ENCODE peak calls at places on chromosomes 2 and 18, in nine cellular contexts. P is stomach, L is AG04450, R is psoas muscle, J is hepatocyte, N is SJSA1, M is tibial nerve, Y is mesendoderm, W is dorsolateral prefrontal cortex. U is an unnamed sample.
A peak's percentile ranks its signal among the peaks of the same experiment; 100 is the strongest.

GRCh38 chr2:105576050-105576439 is 168.7 kb upstream of the NCK2 start:
- DNase-seq in P (no peak), L (no peak), R (no peak), J (no peak), N (no peak), M (no peak), Y (no peak), W (no peak), U (no peak)

GRCh38 chr2:50674876-50675275 is 357.1 kb downstream of the NRXN1 start:
- DNase-seq in P (no peak), L (no peak), R (no peak), J (no peak), N (no peak), M (no peak), Y (peak; percentile 59), W (no peak), U (no peak)

GRCh38 chr18:46250084-46250811 is 146.1 kb downstream of the HAUS1 start:
- DNase-seq in P (peak; percentile 53), L (peak; percentile 65), R (no peak), J (peak; percentile 75), N (peak; percentile 60), M (peak; percentile 7), Y (peak; percentile 60), W (no peak), U (no peak)

GRCh38 chr2:95289251-95289650 is 7.9 kb upstream of the KCNIP3 start:
- DNase-seq in P (no peak), L (no peak), R (no peak), J (no peak), N (no peak), M (no peak), Y (peak; percentile 37), W (no peak), U (no peak)

GRCh38 chr2:47654790-47655562 is 128.0 kb upstream of the MSH6 start:
- DNase-seq in P (no peak), L (no peak), R (no peak), J (no peak), N (no peak), M (no peak), Y (peak; percentile 69), W (no peak), U (no peak)

GRCh38 chr2:178674122-178674521 is 133.1 kb downstream of the TTN start:
- DNase-seq in P (no peak), L (no peak), R (no peak), J (no peak), N (no peak), M (no peak), Y (peak; percentile 28), W (no peak), U (no peak)

GRCh38 chr2:223725494-223725893 is 111.9 kb downstream of the AP1S3 start:
- DNase-seq in P (peak; percentile 69), L (peak; percentile 88), R (peak; percentile 71), J (peak; percentile 92), N (peak; percentile 92), M (peak; percentile 52), Y (peak; percentile 97), W (peak; percentile 89), U (peak; percentile 68)

GRCh38 chr2:162072976-162073775 is 839 bp downstream of the DPP4 start:
- DNase-seq in P (no peak), L (no peak), R (peak; percentile 15), J (no peak), N (peak; percentile 43), M (no peak), Y (peak; percentile 31), W (no peak), U (peak; percentile 20)

GRCh38 chr2:156933580-156934225 is 323.8 kb upstream of the GALNT5 start:
- DNase-seq in P (no peak), L (no peak), R (no peak), J (no peak), N (no peak), M (no peak), Y (no peak), W (no peak), U (no peak)

DNA sequence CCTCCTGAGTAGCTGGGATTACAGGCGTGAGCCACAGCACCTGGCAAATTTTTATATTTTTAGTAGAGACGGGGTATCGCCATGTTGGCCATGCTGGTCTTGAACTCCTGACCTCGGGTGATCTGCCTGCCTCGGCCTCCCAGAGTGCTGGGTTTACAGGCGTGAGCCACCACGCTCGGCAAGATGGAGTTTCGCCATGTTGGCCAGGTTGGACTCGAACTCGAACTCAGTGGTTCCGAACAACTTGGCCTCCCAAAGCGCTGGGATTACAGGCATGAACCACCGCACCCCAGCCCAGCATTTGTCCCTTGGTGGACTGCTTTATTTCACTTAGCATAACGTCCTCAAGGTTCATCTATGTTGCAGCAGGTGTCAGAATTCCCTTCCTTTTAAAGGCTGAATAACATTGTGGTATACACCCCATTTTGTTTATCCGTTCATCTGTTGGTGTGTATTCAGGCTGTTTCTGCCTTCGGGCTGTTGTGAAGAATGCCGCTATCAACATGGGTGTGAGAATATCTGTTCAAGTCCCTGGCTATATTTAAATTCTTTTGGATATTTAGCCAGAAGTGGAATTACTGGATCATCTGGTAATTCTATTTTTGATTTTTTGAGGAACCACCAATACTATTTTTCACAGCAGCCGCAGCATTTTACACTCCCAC is 1.2 kb upstream of the CENPA start:
- DNase-seq in P (no peak), L (no peak), R (no peak), J (no peak), N (no peak), M (no peak), Y (peak; percentile 58), W (no peak), U (no peak)
- H3K4me3 ChIP-seq in P (no peak overlapping the region), L (no peak overlapping the region), R (no peak overlapping the region), J (peak overlapping the region; percentile 16), N (no peak overlapping the region), M (no peak overlapping the region), Y (no peak overlapping the region), W (no peak overlapping the region), U (peak overlapping the region; percentile 85)

DNA sequence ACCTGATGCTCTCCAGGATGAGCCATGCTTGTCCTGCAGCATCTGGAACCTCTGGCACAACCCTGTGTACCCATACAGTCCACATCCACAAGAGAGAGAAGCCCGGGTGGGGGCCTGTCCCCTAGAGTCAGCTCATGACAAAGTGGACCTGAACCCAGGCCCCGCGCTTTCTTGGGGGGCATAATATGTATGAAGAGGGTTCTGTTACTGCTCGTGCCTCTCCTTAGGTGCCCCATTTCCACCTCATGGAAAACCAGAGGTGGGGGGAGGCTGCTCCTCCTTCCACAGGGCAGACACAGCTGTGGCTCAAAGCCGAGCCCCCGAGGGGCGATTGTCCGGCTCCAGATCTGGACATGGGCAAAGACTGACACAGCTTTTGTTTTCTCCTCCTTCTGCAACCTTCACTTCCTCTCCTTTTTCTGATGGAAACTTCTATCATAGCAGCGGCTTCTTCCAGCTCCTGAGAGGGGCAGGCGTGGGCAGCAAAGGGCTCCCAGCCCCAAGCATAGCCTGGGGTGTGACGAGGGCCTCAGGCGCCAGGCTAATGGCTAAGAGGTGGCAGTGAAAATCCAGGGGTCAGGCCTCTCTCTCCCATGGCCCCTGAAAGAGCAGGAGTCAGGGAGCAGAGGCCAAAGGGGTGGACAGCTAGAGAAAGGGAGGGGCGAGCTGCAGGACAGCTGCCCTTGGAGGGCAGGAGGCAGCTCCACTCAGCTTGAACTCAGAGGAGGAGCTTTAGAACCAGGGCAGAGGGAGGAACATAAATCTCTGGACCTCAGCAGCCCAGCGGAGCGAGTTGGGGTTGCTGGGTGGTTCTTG is 155.5 kb downstream of the ZFP36L2 start:
- DNase-seq in P (no peak), L (no peak), R (no peak), J (no peak), N (no peak), M (no peak), Y (no peak), W (no peak), U (no peak)
- H3K27ac ChIP-seq in P (peak overlapping the region; percentile 50), L (peak overlapping the region; percentile 52), R (peak overlapping the region; percentile 28), J (peak overlapping the region; percentile 91), N (no peak overlapping the region), M (peak overlapping the region; percentile 84), Y (no peak overlapping the region), W (no peak overlapping the region), U (peak overlapping the region; percentile 83)

DNA sequence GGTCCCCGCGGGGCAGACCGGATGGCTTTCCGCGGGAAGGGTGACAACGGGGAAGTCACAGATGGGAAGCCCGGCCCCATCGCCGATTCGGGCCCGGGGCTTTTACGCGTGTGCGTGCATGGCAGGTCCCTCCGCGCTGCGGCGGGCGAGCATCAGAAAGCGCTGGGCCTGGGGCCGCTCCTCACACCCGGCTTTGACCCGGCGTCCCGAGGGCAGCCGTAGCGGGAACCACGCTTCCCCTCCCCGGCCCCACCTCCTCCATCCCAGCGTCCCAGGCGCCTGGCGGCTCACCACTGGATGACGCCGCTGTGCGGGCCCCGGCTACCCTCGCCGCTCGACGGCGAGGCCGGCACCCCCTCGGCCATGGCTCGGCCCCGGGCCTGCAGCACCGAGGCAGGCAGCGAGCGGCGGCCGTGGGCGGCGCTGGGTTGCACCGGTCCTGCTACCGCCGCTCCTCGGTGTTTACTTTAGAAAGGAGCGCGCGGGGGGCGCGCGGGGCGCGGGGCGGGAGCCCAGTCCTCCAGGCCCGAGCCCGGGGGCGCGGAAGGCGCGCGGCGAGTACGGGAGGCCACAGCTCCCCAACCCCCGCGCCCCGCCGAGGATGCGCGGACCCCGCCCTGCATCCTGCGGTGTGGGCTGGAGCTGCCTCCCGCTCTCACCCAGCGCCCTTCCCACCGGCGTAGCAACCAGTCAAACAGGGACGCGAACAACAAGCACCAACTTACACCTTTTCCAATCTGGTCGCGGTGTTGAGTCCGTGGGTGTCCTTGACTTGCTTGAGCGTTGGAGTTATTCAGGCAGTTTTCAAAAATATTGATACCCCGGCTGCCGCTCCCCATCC is 781 bp downstream of the RFX8 start:
- DNase-seq in P (peak; percentile 27), L (no peak), R (peak; percentile 60), J (peak; percentile 53), N (peak; percentile 71), M (peak; percentile 15), Y (peak; percentile 59), W (peak; percentile 35), U (peak; percentile 68)
- H3K4me3 ChIP-seq in P (peak overlapping the region; percentile 74), L (peak overlapping the region; percentile 65), R (peak overlapping the region; percentile 74), J (peak overlapping the region; percentile 51), N (peak overlapping the region; percentile 71), M (peak overlapping the region; percentile 70), Y (peak overlapping the region; percentile 25), W (peak overlapping the region; percentile 64), U (peak overlapping the region; percentile 73)

GRCh38 chr2:240207661-240208060 is 67.2 kb upstream of the OTOS start:
- DNase-seq in P (no peak), L (no peak), R (no peak), J (no peak), N (no peak), M (no peak), Y (no peak), W (no peak), U (no peak)

GRCh38 chr2:240206630-240207029 is 66.2 kb upstream of the OTOS start:
- DNase-seq in P (no peak), L (no peak), R (no peak), J (no peak), N (no peak), M (no peak), Y (no peak), W (no peak), U (no peak)

GRCh38 chr2:240204431-240205276 is 64.2 kb upstream of the OTOS start:
- DNase-seq in P (no peak), L (no peak), R (no peak), J (no peak), N (no peak), M (no peak), Y (no peak), W (no peak), U (peak; percentile 34)

GRCh38 chr2:240205348-240205747 is 64.9 kb upstream of the OTOS start:
- DNase-seq in P (no peak), L (no peak), R (peak; percentile 67), J (no peak), N (peak; percentile 69), M (no peak), Y (peak; percentile 7), W (no peak), U (no peak)

DNA sequence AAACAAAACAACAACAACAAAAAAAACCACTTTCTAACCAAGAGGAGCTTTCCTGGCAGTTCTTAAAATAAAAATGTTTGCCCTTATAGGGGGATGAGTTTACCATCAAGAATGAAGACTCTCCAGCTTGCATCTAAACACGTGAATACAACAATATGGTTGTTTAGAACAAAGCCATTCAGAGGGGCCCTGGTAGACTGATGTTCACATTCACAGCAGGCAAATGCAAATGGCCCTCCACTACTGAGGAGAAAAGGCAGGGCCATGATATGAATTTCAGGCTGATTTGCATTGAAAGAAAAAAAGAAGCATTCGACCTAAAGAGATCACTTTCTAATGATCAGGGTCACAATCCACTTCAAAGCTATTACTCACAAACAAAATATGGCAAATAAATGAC is 65.3 kb upstream of the OTOS start:
- DNase-seq in P (no peak), L (no peak), R (no peak), J (no peak), N (no peak), M (no peak), Y (no peak), W (no peak), U (no peak)
- H3K27ac ChIP-seq in P (no peak overlapping the region), L (no peak overlapping the region), R (peak overlapping the region; percentile 43), J (no peak overlapping the region), N (no peak overlapping the region), M (no peak overlapping the region), Y (no peak overlapping the region), W (no peak overlapping the region), U (no peak overlapping the region)

U was measured in left ventricle myocardium inferior.